ENCODE peak calls at places on chromosomes 12 and 14, in six cellular contexts. Z, G, H, X, F and N are unnamed samples.

GRCh38 chr12:89875809-89876208 is 167.2 kb upstream of the ATP2B1 start:
- DNase-seq in F (no peak), G (no peak), Z (no peak), H (no peak), X (no peak), N (no peak)

GRCh38 chr12:57793920-57794319 is 11.3 kb downstream of the TSFM start:
- DNase-seq in H (no peak), X (no peak), F (no peak), G (no peak), Z (no peak), N (no peak)

GRCh38 chr14:74491952-74492351 is 1.2 kb downstream of the NPC2 start:
- DNase-seq in H (peak), F (no peak), X (peak), Z (no peak), G (no peak), N (no peak)

GRCh38 chr12:21054334-21054733 is 76.7 kb upstream of the SLCO1B1 start:
- DNase-seq in X (no peak), F (no peak), Z (no peak), G (no peak), H (no peak), N (no peak)

GRCh38 chr12:1540690-1541089 is 53.7 kb downstream of the FBXL14 start:
- DNase-seq in F (no peak), H (peak), Z (peak), X (no peak), G (no peak), N (no peak)

GRCh38 chr12:59808317-59808910 is 212.6 kb downstream of the SLC16A7 start:
- DNase-seq in X (peak), Z (peak), H (peak), F (no peak), G (no peak), N (peak)

GRCh38 chr14:23172096-23172495 is 11.4 kb downstream of the SLC7A8 start:
- DNase-seq in G (no peak), F (no peak), H (no peak), Z (no peak), X (no peak), N (no peak)

GRCh38 chr14:103695331-103696026 is 19.8 kb downstream of the XRCC3 start:
- DNase-seq in F (no peak), G (no peak), Z (no peak), X (no peak), H (no peak), N (no peak)

GRCh38 chr14:59904184-59904583 is 15.8 kb upstream of the LRRC9 start:
- DNase-seq in H (no peak), X (no peak), G (no peak), F (no peak), Z (no peak), N (no peak)

GRCh38 chr14:52061380-52061779 is 7.5 kb downstream of the NID2 start:
- DNase-seq in X (no peak), F (no peak), Z (no peak), H (no peak), G (no peak), N (no peak)

GRCh38 chr12:124613151-124613585 is 45.8 kb upstream of the NCOR2 start:
- DNase-seq in H (no peak), G (no peak), Z (no peak), X (no peak), F (no peak), N (no peak)

GRCh38 chr14:91284146-91284790 is 39.8 kb upstream of the GPR68 start:
- DNase-seq in X (no peak), H (no peak), Z (no peak), G (no peak), F (no peak), N (no peak)

GRCh38 chr14:43778956-43779639 is 728.0 kb downstream of the FSCB start:
- DNase-seq in F (no peak), G (no peak), X (no peak), Z (no peak), H (peak), N (no peak)

GRCh38 chr12:56599797-56600196 is 30.3 kb downstream of the BAZ2A start:
- DNase-seq in F (no peak), G (no peak), H (no peak), X (no peak), Z (no peak), N (no peak)

GRCh38 chr14:22980672-22981089 is 1.7 kb downstream of the AJUBA start:
- DNase-seq in G (no peak), F (no peak), H (peak), X (no peak), Z (no peak), N (no peak)

GRCh38 chr12:38921025-38921677 is 15.8 kb upstream of the CPNE8 start:
- DNase-seq in X (peak), H (peak), G (no peak), Z (peak), F (no peak), N (peak)

GRCh38 chr12:52243264-52243773 is 10.3 kb downstream of the KRT7 start:
- DNase-seq in Z (no peak), F (no peak), G (no peak), H (no peak), X (no peak), N (no peak)

GRCh38 chr12:69925291-69925690 is 100.3 kb downstream of the MYRFL start:
- DNase-seq in F (no peak), H (peak), X (no peak), G (no peak), Z (no peak), N (no peak)

GRCh38 chr12:54169036-54169435 is 19.7 kb downstream of the SMUG1 start:
- DNase-seq in F (no peak), X (no peak), G (no peak), Z (no peak), H (no peak), N (no peak)

GRCh38 chr12:49055978-49056754 is 4.4 kb downstream of the KMT2D start:
- DNase-seq in X (peak), Z (peak), H (peak), G (peak), F (no peak), N (peak)

GRCh38 chr12:109900752-109901580 is 892 bp downstream of the TCHP start:
- DNase-seq in F (no peak), H (no peak), Z (no peak), X (peak), G (no peak), N (peak)

GRCh38 chr14:86532219-86532618 is 1002.3 kb downstream of the FLRT2 start:
- DNase-seq in X (no peak), F (no peak), G (no peak), H (no peak), Z (no peak), N (no peak)

GRCh38 chr12:91620949-91621348 is 438.3 kb upstream of the DCN start:
- DNase-seq in G (no peak), F (no peak), H (no peak), Z (no peak), X (peak), N (no peak)

GRCh38 chr12:10070380-10070779 is 28.4 kb downstream of the CLEC1A start:
- DNase-seq in Z (no peak), X (no peak), F (no peak), G (no peak), H (no peak), N (no peak)

GRCh38 chr14:60222820-60223219 is 26.2 kb upstream of the PPM1A start:
- DNase-seq in Z (no peak), H (no peak), G (no peak), X (no peak), F (no peak), N (no peak)

GRCh38 chr14:58987601-58988000 is 200.9 kb upstream of the DAAM1 start:
- DNase-seq in X (no peak), H (no peak), G (no peak), Z (no peak), F (no peak), N (no peak)

GRCh38 chr12:108846320-108846719 is 11.1 kb downstream of the SSH1 start:
- DNase-seq in X (no peak), G (no peak), Z (no peak), F (no peak), H (no peak), N (no peak)

GRCh38 chr12:129001-129400 is 62.4 kb downstream of the IQSEC3 start:
- DNase-seq in X (no peak), F (no peak), H (no peak), G (no peak), Z (no peak), N (no peak)

GRCh38 chr14:50955373-50956043 is 11.2 kb upstream of the PYGL start:
- DNase-seq in H (peak), F (no peak), G (no peak), Z (peak), X (peak), N (peak)

GRCh38 chr14:104294628-104294982 is 156.2 kb downstream of the KIF26A start:
- DNase-seq in Z (no peak), H (no peak), G (no peak), F (no peak), X (no peak), N (no peak)

GRCh38 chr12:44571031-44571550 is 305.0 kb downstream of the NELL2 start:
- DNase-seq in G (no peak), H (no peak), X (no peak), F (no peak), Z (no peak), N (no peak)

GRCh38 chr14:85296466-85297210 is 233.3 kb upstream of the FLRT2 start:
- DNase-seq in G (no peak), H (no peak), F (no peak), Z (no peak), X (no peak), N (no peak)

GRCh38 chr14:101174980-101175606 is 271.6 kb upstream of the RTL1 start:
- DNase-seq in G (no peak), F (no peak), H (no peak), X (no peak), Z (no peak), N (no peak)

GRCh38 chr14:51369814-51370213 is 129.8 kb downstream of the TMX1 start:
- DNase-seq in X (peak), G (no peak), F (no peak), H (no peak), Z (peak), N (peak)

GRCh38 chr14:26525057-26525456 is 72.8 kb downstream of the NOVA1 start:
- DNase-seq in Z (no peak), X (no peak), H (no peak), G (no peak), F (no peak), N (no peak)

GRCh38 chr12:114682920-114683708 is 861 bp downstream of the TBX3 start:
- DNase-seq in H (no peak), F (no peak), G (no peak), X (no peak), Z (no peak), N (no peak)

GRCh38 chr12:130339946-130340345 is 2.3 kb downstream of the PIWIL1 start:
- DNase-seq in X (no peak), G (no peak), F (no peak), H (no peak), Z (no peak), N (no peak)

GRCh38 chr14:93214598-93214997 is 7.5 kb downstream of the UBR7 start:
- DNase-seq in F (no peak), Z (no peak), G (no peak), X (no peak), H (no peak), N (no peak)

DNA sequence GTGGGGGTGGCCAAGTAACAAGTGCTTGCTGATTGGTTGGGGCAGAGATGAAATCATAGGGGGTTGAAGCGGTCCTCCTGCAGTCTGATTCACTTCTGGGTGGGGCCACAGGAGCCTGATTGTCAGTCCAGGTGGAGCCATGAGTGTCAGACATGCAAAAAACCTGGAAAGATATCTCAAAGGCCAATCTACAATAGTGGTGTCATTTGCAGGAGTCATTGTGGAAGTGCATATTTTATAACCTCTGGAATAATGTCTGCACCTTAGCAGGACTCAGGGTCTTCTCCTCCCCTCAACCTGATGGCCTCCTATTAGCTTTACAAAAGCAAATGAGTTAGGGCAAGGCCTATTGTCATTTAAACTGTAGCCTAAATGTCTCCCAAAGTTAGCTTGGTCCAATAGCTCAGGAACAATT is 241.4 kb downstream of the NUAK1 start:
- DNase-seq in G (no peak), H (no peak), X (no peak), F (no peak), Z (no peak), N (peak)
- TF ChIP-seq ZNF274 in G (no peak), H (no peak), X (no peak), F (no peak), Z (no peak), N (no peak)

DNA sequence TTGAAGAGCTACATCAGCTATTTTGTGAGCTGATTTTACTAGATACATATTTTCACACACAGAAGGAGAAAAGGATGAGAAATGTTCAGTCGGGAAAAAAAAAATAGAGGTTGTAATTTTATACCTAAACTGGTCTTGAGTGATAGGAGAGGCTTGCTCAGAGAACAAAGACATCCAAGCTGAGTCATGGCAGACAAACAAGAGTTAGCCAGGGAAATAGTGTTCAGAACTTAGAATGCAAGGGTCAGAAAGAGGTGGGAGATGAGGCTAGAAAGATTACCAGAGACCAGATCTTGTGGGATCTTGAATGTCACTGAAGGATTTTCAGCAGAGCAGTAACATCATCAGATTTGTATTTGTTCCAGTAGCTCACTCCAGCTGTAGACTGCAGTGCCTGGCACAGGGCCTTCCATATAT is 121.9 kb upstream of the ATF1 start:
- DNase-seq in Z (no peak), G (no peak), F (no peak), X (peak), H (peak), N (no peak)
- H3K4me3 ChIP-seq in Z (no peak), G (no peak), F (no peak), X (no peak), H (no peak), N (no peak)

DNA sequence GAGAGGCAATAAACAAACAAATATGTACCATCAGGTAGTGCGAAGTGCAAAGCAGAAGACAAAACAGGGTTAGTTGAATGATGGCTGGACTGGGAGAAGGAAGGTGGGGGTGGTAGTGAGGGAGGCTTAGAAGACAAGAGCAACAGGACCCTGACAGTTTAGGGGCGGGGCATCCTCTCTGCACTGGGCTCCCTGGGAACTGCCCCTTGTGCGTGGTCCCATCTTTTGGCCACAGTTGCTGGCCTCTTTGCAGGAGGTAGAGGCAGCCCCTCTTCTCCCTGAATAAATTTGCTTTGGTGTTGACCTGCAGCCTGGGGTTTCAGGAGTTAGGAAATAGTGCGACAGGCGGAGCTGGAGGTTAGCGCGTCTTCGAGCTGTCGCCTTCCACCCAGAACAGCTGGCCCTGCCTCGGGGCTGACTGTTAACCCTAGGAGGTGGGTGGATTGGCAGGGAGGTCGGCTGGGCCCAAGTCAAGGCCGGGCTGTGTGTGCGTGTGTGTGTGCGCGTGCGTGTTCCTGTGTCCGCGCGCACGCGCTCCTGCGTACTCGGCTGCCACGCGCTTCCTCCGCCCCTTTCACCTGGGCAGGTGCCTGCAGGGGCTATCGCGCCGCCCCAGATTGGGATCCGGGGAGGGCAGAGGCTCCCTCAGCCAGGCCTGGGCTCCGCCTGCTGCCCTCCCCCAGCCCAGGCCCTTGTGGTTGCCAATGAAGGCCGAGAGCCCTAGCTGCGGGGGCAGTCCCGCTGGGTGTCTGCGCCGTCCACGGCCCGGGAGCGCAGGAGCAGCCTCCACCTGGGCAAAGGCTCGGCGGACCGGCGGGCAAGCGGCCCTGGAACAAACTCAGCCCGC is 180.8 kb downstream of the ADCK1 start:
- DNase-seq in F (no peak), H (no peak), X (no peak), G (no peak), Z (no peak), N (no peak)
- TF ChIP-seq ZNF274 in F (no peak), H (no peak), X (no peak), G (no peak), Z (no peak), N (no peak)

DNA sequence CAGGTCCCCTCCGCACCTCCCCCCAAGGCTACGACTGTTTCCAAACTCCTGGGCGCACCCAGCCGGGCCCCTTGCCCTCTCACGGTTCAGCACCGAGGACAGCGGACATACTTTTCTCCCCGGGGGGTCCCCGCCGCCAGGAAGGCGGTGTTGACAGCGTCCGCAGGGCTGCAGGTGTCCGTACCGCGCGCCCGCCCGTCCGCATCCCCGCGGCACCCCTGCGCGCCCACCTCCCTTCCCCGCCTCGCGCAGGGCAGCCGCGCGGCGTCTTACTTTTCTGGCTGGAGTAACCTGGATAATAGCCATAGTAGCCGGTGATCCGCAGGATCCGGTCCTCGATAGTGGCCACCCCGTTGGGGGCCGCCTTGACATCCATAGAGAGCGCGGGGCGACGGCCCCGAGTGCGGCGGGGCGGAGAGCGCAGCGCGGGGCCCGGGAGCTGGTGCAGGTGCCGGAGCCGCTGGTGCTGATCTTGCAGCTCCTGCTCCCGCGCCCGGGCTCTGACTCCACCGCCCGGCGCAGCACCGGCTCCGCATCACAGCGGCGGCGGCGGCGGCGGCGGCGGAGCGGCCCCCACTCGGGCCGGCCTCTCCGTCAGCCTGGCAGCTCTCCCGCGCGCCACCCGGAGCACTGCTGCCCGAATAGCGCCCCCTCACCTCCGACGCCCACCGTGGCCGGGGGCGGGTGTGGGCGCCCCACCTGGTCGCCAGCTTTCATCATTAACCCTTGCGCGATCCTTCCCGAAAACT is at the start of gene SLC35F4:
- DNase-seq in Z (no peak), X (peak), H (no peak), F (peak), G (no peak), N (peak)
- H3K4me3 ChIP-seq in Z (no peak), X (no peak), H (no peak), F (peak), G (no peak), N (peak)

GRCh38 chr14:64656986-64657385 is 47.2 kb upstream of the PLEKHG3 start:
- DNase-seq in F (no peak), X (no peak), G (no peak), H (no peak), Z (no peak), N (no peak)
- TF ChIP-seq ZNF274 in F (no peak), X (no peak), G (no peak), H (no peak), Z (no peak), N (no peak)

GRCh38 chr12:4277205-4277543 is 3.6 kb downstream of the CCND2 start:
- DNase-seq in G (no peak), X (no peak), H (no peak), Z (no peak), F (no peak), N (no peak)

GRCh38 chr12:4276524-4277204 is 3.1 kb downstream of the CCND2 start:
- DNase-seq in X (peak), F (peak), H (peak), Z (peak), G (peak), N (peak)

GRCh38 chr12:4274396-4274959 is 916 bp downstream of the CCND2 start:
- DNase-seq in Z (no peak), G (no peak), H (no peak), F (no peak), X (no peak), N (no peak)

GRCh38 chr12:4274960-4275868 is 1.7 kb downstream of the CCND2 start:
- DNase-seq in H (no peak), G (no peak), F (no peak), X (peak), Z (no peak), N (no peak)

GRCh38 chr12:4275869-4276253 is 2.3 kb downstream of the CCND2 start:
- DNase-seq in H (no peak), Z (no peak), G (no peak), X (peak), F (no peak), N (no peak)
- H3K4me3 ChIP-seq in H (no peak), Z (no peak), G (peak), X (peak), F (peak), N (peak)